ENCODE peak calls at places on chromosomes 4 and X, in eight cellular contexts. One of them, this sample, is unnamed.

GRCh38 chr4:82097504-82097903 is 276.3 kb downstream of the HNRNPD start:
- DNase-seq in KG1: no peak
- DNase-seq in T-helper 1 cell: no peak
- DNase-seq in NCI-H510A: no peak
- DNase-seq in NCI-H2029 treated with DMSO at 0.1 percent for 48 hours: no peak
- DNase-seq in HFFc6: no peak
- DNase-seq in GM06990: no peak
- DNase-seq in endothelial cell: no peak
- DNase-seq in this sample: no peak

GRCh38 chr4:176084769-176085168 is 19.1 kb downstream of the WDR17 start:
- DNase-seq in KG1: no peak
- DNase-seq in T-helper 1 cell: no peak
- DNase-seq in NCI-H510A: no peak
- DNase-seq in NCI-H2029 treated with DMSO at 0.1 percent for 48 hours: no peak
- DNase-seq in HFFc6: no peak
- DNase-seq in GM06990: no peak
- DNase-seq in endothelial cell: no peak
- DNase-seq in this sample: no peak

GRCh38 chrX:73916931-73917657 is 354.1 kb downstream of the CHIC1 start:
- DNase-seq in KG1: no peak
- DNase-seq in T-helper 1 cell: no peak
- DNase-seq in NCI-H510A: no peak
- DNase-seq in NCI-H2029 treated with DMSO at 0.1 percent for 48 hours: no peak
- DNase-seq in HFFc6: peak
- DNase-seq in GM06990: no peak
- DNase-seq in endothelial cell: no peak
- DNase-seq in this sample: peak

GRCh38 chr4:40197879-40198689 is 1.3 kb downstream of the RHOH start:
- DNase-seq in KG1: no peak
- DNase-seq in T-helper 1 cell: no peak
- DNase-seq in NCI-H510A: no peak
- DNase-seq in NCI-H2029 treated with DMSO at 0.1 percent for 48 hours: no peak
- DNase-seq in HFFc6: no peak
- DNase-seq in GM06990: no peak
- DNase-seq in endothelial cell: no peak
- DNase-seq in this sample: no peak

GRCh38 chr4:21469438-21470032 is 479.0 kb downstream of the KCNIP4 start:
- DNase-seq in KG1: peak
- DNase-seq in T-helper 1 cell: no peak
- DNase-seq in NCI-H510A: no peak
- DNase-seq in NCI-H2029 treated with DMSO at 0.1 percent for 48 hours: peak
- DNase-seq in HFFc6: peak
- DNase-seq in GM06990: no peak
- DNase-seq in endothelial cell: no peak
- DNase-seq in this sample: no peak

GRCh38 chr4:43776371-43776770 is 672.2 kb downstream of the KCTD8 start:
- DNase-seq in KG1: no peak
- DNase-seq in T-helper 1 cell: no peak
- DNase-seq in NCI-H510A: no peak
- DNase-seq in NCI-H2029 treated with DMSO at 0.1 percent for 48 hours: no peak
- DNase-seq in HFFc6: no peak
- DNase-seq in GM06990: peak
- DNase-seq in endothelial cell: no peak
- DNase-seq in this sample: no peak

GRCh38 chrX:107228486-107228819 is 22.0 kb downstream of the DNAAF6 start:
- DNase-seq in KG1: no peak
- DNase-seq in T-helper 1 cell: no peak
- DNase-seq in NCI-H510A: no peak
- DNase-seq in NCI-H2029 treated with DMSO at 0.1 percent for 48 hours: no peak
- DNase-seq in HFFc6: no peak
- DNase-seq in GM06990: no peak
- DNase-seq in endothelial cell: no peak
- DNase-seq in this sample: no peak

GRCh38 chrX:54182194-54182863 is 725 bp downstream of the FAM120C start:
- DNase-seq in KG1: peak
- DNase-seq in T-helper 1 cell: peak
- DNase-seq in NCI-H510A: peak
- DNase-seq in NCI-H2029 treated with DMSO at 0.1 percent for 48 hours: no peak
- DNase-seq in HFFc6: peak
- DNase-seq in GM06990: peak
- DNase-seq in endothelial cell: peak
- DNase-seq in this sample: peak

GRCh38 chr4:71498002-71498401 is 159.2 kb downstream of the SLC4A4 start:
- DNase-seq in KG1: no peak
- DNase-seq in T-helper 1 cell: no peak
- DNase-seq in NCI-H510A: peak
- DNase-seq in NCI-H2029 treated with DMSO at 0.1 percent for 48 hours: no peak
- DNase-seq in HFFc6: peak
- DNase-seq in GM06990: no peak
- DNase-seq in endothelial cell: no peak
- DNase-seq in this sample: no peak

GRCh38 chrX:13698432-13698831 is 9.5 kb downstream of the RAB9A start:
- DNase-seq in KG1: no peak
- DNase-seq in T-helper 1 cell: no peak
- DNase-seq in NCI-H510A: no peak
- DNase-seq in NCI-H2029 treated with DMSO at 0.1 percent for 48 hours: no peak
- DNase-seq in HFFc6: no peak
- DNase-seq in GM06990: no peak
- DNase-seq in endothelial cell: no peak
- DNase-seq in this sample: no peak

GRCh38 chr4:94714360-94714759 is 43.4 kb upstream of the BMPR1B start:
- DNase-seq in KG1: no peak
- DNase-seq in T-helper 1 cell: no peak
- DNase-seq in NCI-H510A: no peak
- DNase-seq in NCI-H2029 treated with DMSO at 0.1 percent for 48 hours: no peak
- DNase-seq in HFFc6: peak
- DNase-seq in GM06990: no peak
- DNase-seq in endothelial cell: no peak
- DNase-seq in this sample: no peak

GRCh38 chr4:8703857-8704495 is 111.4 kb downstream of the CPZ start:
- DNase-seq in KG1: no peak
- DNase-seq in T-helper 1 cell: no peak
- DNase-seq in NCI-H510A: no peak
- DNase-seq in NCI-H2029 treated with DMSO at 0.1 percent for 48 hours: no peak
- DNase-seq in HFFc6: no peak
- DNase-seq in GM06990: no peak
- DNase-seq in endothelial cell: no peak
- DNase-seq in this sample: peak

GRCh38 chr4:7630559-7631287 is 196.0 kb upstream of the PSAPL1 start:
- DNase-seq in KG1: no peak
- DNase-seq in T-helper 1 cell: no peak
- DNase-seq in NCI-H510A: no peak
- DNase-seq in NCI-H2029 treated with DMSO at 0.1 percent for 48 hours: no peak
- DNase-seq in HFFc6: peak
- DNase-seq in GM06990: no peak
- DNase-seq in endothelial cell: no peak
- DNase-seq in this sample: no peak

GRCh38 chr4:39228377-39228776 is 46.0 kb downstream of the WDR19 start:
- DNase-seq in KG1: no peak
- DNase-seq in T-helper 1 cell: no peak
- DNase-seq in NCI-H510A: no peak
- DNase-seq in NCI-H2029 treated with DMSO at 0.1 percent for 48 hours: no peak
- DNase-seq in HFFc6: no peak
- DNase-seq in GM06990: no peak
- DNase-seq in endothelial cell: no peak
- DNase-seq in this sample: no peak

GRCh38 chr4:188918787-188919186 is 779.5 kb downstream of the TRIML1 start:
- DNase-seq in KG1: no peak
- DNase-seq in T-helper 1 cell: no peak
- DNase-seq in NCI-H510A: no peak
- DNase-seq in NCI-H2029 treated with DMSO at 0.1 percent for 48 hours: no peak
- DNase-seq in HFFc6: no peak
- DNase-seq in GM06990: no peak
- DNase-seq in endothelial cell: no peak
- DNase-seq in this sample: no peak

GRCh38 chr4:96136056-96136455 is 296.2 kb downstream of the PDHA2 start:
- DNase-seq in KG1: no peak
- DNase-seq in T-helper 1 cell: no peak
- DNase-seq in NCI-H510A: no peak
- DNase-seq in NCI-H2029 treated with DMSO at 0.1 percent for 48 hours: no peak
- DNase-seq in HFFc6: no peak
- DNase-seq in GM06990: no peak
- DNase-seq in endothelial cell: no peak
- DNase-seq in this sample: no peak

GRCh38 chr4:113445286-113445685 is 316.3 kb downstream of the CAMK2D start:
- DNase-seq in KG1: no peak
- DNase-seq in T-helper 1 cell: no peak
- DNase-seq in NCI-H510A: no peak
- DNase-seq in NCI-H2029 treated with DMSO at 0.1 percent for 48 hours: no peak
- DNase-seq in HFFc6: peak
- DNase-seq in GM06990: no peak
- DNase-seq in endothelial cell: no peak
- DNase-seq in this sample: no peak

GRCh38 chr4:151692821-151693504 is 67.8 kb downstream of the GATB start:
- DNase-seq in KG1: no peak
- DNase-seq in T-helper 1 cell: no peak
- DNase-seq in NCI-H510A: no peak
- DNase-seq in NCI-H2029 treated with DMSO at 0.1 percent for 48 hours: no peak
- DNase-seq in HFFc6: no peak
- DNase-seq in GM06990: no peak
- DNase-seq in endothelial cell: no peak
- DNase-seq in this sample: no peak

GRCh38 chrX:127030011-127030738 is 210.6 kb downstream of the PRR32 start:
- DNase-seq in KG1: no peak
- DNase-seq in T-helper 1 cell: no peak
- DNase-seq in NCI-H510A: no peak
- DNase-seq in NCI-H2029 treated with DMSO at 0.1 percent for 48 hours: no peak
- DNase-seq in HFFc6: no peak
- DNase-seq in GM06990: no peak
- DNase-seq in endothelial cell: no peak
- DNase-seq in this sample: no peak

GRCh38 chrX:15873566-15873965 is 19.0 kb upstream of the AP1S2 start:
- DNase-seq in KG1: no peak
- DNase-seq in T-helper 1 cell: no peak
- DNase-seq in NCI-H510A: no peak
- DNase-seq in NCI-H2029 treated with DMSO at 0.1 percent for 48 hours: no peak
- DNase-seq in HFFc6: no peak
- DNase-seq in GM06990: no peak
- DNase-seq in endothelial cell: no peak
- DNase-seq in this sample: no peak

GRCh38 chr4:168129046-168129772 is 36.9 kb downstream of the ANXA10 start:
- DNase-seq in KG1: no peak
- DNase-seq in T-helper 1 cell: no peak
- DNase-seq in NCI-H510A: no peak
- DNase-seq in NCI-H2029 treated with DMSO at 0.1 percent for 48 hours: no peak
- DNase-seq in HFFc6: no peak
- DNase-seq in GM06990: no peak
- DNase-seq in endothelial cell: no peak
- DNase-seq in this sample: no peak

GRCh38 chr4:107987916-107988762 is 1.6 kb upstream of the HADH start:
- DNase-seq in KG1: no peak
- DNase-seq in T-helper 1 cell: no peak
- DNase-seq in NCI-H510A: no peak
- DNase-seq in NCI-H2029 treated with DMSO at 0.1 percent for 48 hours: no peak
- DNase-seq in HFFc6: no peak
- DNase-seq in GM06990: no peak
- DNase-seq in endothelial cell: no peak
- DNase-seq in this sample: no peak

GRCh38 chr4:56909083-56909981 is 1.6 kb downstream of the REST start:
- DNase-seq in KG1: peak
- DNase-seq in T-helper 1 cell: peak
- DNase-seq in NCI-H510A: no peak
- DNase-seq in NCI-H2029 treated with DMSO at 0.1 percent for 48 hours: no peak
- DNase-seq in HFFc6: peak
- DNase-seq in GM06990: peak
- DNase-seq in endothelial cell: peak
- DNase-seq in this sample: peak

GRCh38 chr4:6473264-6474052 is 1.0 kb upstream of the PPP2R2C start:
- DNase-seq in KG1: no peak
- DNase-seq in T-helper 1 cell: no peak
- DNase-seq in NCI-H510A: no peak
- DNase-seq in NCI-H2029 treated with DMSO at 0.1 percent for 48 hours: no peak
- DNase-seq in HFFc6: no peak
- DNase-seq in GM06990: no peak
- DNase-seq in endothelial cell: no peak
- DNase-seq in this sample: peak

GRCh38 chr4:141731481-141731880 is 95.1 kb downstream of the IL15 start:
- DNase-seq in KG1: no peak
- DNase-seq in T-helper 1 cell: no peak
- DNase-seq in NCI-H510A: no peak
- DNase-seq in NCI-H2029 treated with DMSO at 0.1 percent for 48 hours: no peak
- DNase-seq in HFFc6: peak
- DNase-seq in GM06990: no peak
- DNase-seq in endothelial cell: no peak
- DNase-seq in this sample: no peak

GRCh38 chr4:175424111-175424510 is 388.0 kb downstream of the GPM6A start:
- DNase-seq in KG1: no peak
- DNase-seq in T-helper 1 cell: no peak
- DNase-seq in NCI-H510A: no peak
- DNase-seq in NCI-H2029 treated with DMSO at 0.1 percent for 48 hours: no peak
- DNase-seq in HFFc6: no peak
- DNase-seq in GM06990: no peak
- DNase-seq in endothelial cell: no peak
- DNase-seq in this sample: no peak

GRCh38 chr4:84750260-84750955 is 167.5 kb downstream of the CDS1 start:
- DNase-seq in KG1: no peak
- DNase-seq in T-helper 1 cell: no peak
- DNase-seq in NCI-H510A: no peak
- DNase-seq in NCI-H2029 treated with DMSO at 0.1 percent for 48 hours: no peak
- DNase-seq in HFFc6: peak
- DNase-seq in GM06990: peak
- DNase-seq in endothelial cell: no peak
- DNase-seq in this sample: peak

GRCh38 chr4:20487852-20488251 is 212.4 kb upstream of the PACRGL start:
- DNase-seq in KG1: no peak
- DNase-seq in T-helper 1 cell: no peak
- DNase-seq in NCI-H510A: no peak
- DNase-seq in NCI-H2029 treated with DMSO at 0.1 percent for 48 hours: no peak
- DNase-seq in HFFc6: peak
- DNase-seq in GM06990: no peak
- DNase-seq in endothelial cell: no peak
- DNase-seq in this sample: no peak

GRCh38 chrX:107686792-107687191 is 58.5 kb downstream of the PRPS1 start:
- DNase-seq in KG1: no peak
- DNase-seq in T-helper 1 cell: no peak
- DNase-seq in NCI-H510A: no peak
- DNase-seq in NCI-H2029 treated with DMSO at 0.1 percent for 48 hours: no peak
- DNase-seq in HFFc6: no peak
- DNase-seq in GM06990: no peak
- DNase-seq in endothelial cell: no peak
- DNase-seq in this sample: no peak

GRCh38 chr4:174828845-174829701 is at the start of gene GLRA3:
- DNase-seq in KG1: no peak
- DNase-seq in T-helper 1 cell: peak
- DNase-seq in NCI-H510A: peak
- DNase-seq in NCI-H2029 treated with DMSO at 0.1 percent for 48 hours: peak
- DNase-seq in HFFc6: no peak
- DNase-seq in GM06990: peak
- DNase-seq in endothelial cell: peak
- DNase-seq in this sample: peak

GRCh38 chr4:6742989-6743388 is 27.0 kb downstream of the BLOC1S4 start:
- DNase-seq in KG1: no peak
- DNase-seq in T-helper 1 cell: no peak
- DNase-seq in NCI-H510A: no peak
- DNase-seq in NCI-H2029 treated with DMSO at 0.1 percent for 48 hours: no peak
- DNase-seq in HFFc6: no peak
- DNase-seq in GM06990: no peak
- DNase-seq in endothelial cell: no peak
- DNase-seq in this sample: peak